ENCODE peak calls at places on chromosomes 7 and 10, in four cellular contexts. One of them, this sample, is unnamed.

GRCh38 chr10:95246582-95247051 is 44.2 kb downstream of the PDLIM1 start:
- DNase-seq in aorta: peak; percentile 82
- DNase-seq in HepG2: peak; percentile 62
- DNase-seq in mucosa of descending colon: peak; percentile 96
- DNase-seq in this sample: peak; percentile 70

GRCh38 chr7:127874951-127875608 is 156.2 kb downstream of the LRRC4 start:
- DNase-seq in aorta: no peak
- DNase-seq in HepG2: no peak
- DNase-seq in mucosa of descending colon: no peak
- DNase-seq in this sample: no peak

GRCh38 chr10:17001297-17001744 is 128.3 kb downstream of the CUBN start:
- DNase-seq in aorta: no peak
- DNase-seq in HepG2: no peak
- DNase-seq in mucosa of descending colon: no peak
- DNase-seq in this sample: no peak

GRCh38 chr7:148304456-148304855 is 286.1 kb upstream of the C7orf33 start:
- DNase-seq in aorta: no peak
- DNase-seq in HepG2: no peak
- DNase-seq in mucosa of descending colon: no peak
- DNase-seq in this sample: no peak

GRCh38 chr10:8389630-8390029 is 335.1 kb downstream of the GATA3 start:
- DNase-seq in aorta: no peak
- DNase-seq in HepG2: no peak
- DNase-seq in mucosa of descending colon: no peak
- DNase-seq in this sample: no peak

GRCh38 chr7:80078159-80078731 is 56.4 kb upstream of the GNAI1 start:
- DNase-seq in aorta: no peak
- DNase-seq in HepG2: no peak
- DNase-seq in mucosa of descending colon: peak; percentile 34
- DNase-seq in this sample: no peak

GRCh38 chr7:108178393-108178792 is 48.2 kb upstream of the LAMB4 start:
- DNase-seq in aorta: no peak
- DNase-seq in HepG2: no peak
- DNase-seq in mucosa of descending colon: peak; percentile 2
- DNase-seq in this sample: no peak

GRCh38 chr7:17830206-17830605 is 110.1 kb downstream of the SNX13 start:
- DNase-seq in aorta: no peak
- DNase-seq in HepG2: no peak
- DNase-seq in mucosa of descending colon: no peak
- DNase-seq in this sample: no peak

GRCh38 chr10:100076750-100077149 is 4.9 kb downstream of the CPN1 start:
- DNase-seq in aorta: no peak
- DNase-seq in HepG2: no peak
- DNase-seq in mucosa of descending colon: no peak
- DNase-seq in this sample: no peak

GRCh38 chr10:33301097-33301789 is 33.2 kb downstream of the NRP1 start:
- DNase-seq in aorta: no peak
- DNase-seq in HepG2: no peak
- DNase-seq in mucosa of descending colon: no peak
- DNase-seq in this sample: no peak

GRCh38 chr7:4683043-4683883 is 1.2 kb downstream of the FOXK1 start:
- DNase-seq in aorta: peak; percentile 82
- DNase-seq in HepG2: no peak
- DNase-seq in mucosa of descending colon: peak; percentile 56
- DNase-seq in this sample: peak; percentile 59

GRCh38 chr10:129704786-129705525 is 237.9 kb downstream of the MGMT start:
- DNase-seq in aorta: no peak
- DNase-seq in HepG2: no peak
- DNase-seq in mucosa of descending colon: no peak
- DNase-seq in this sample: no peak

GRCh38 chr10:23818484-23818883 is 379.6 kb downstream of the OTUD1 start:
- DNase-seq in aorta: no peak
- DNase-seq in HepG2: no peak
- DNase-seq in mucosa of descending colon: no peak
- DNase-seq in this sample: no peak

GRCh38 chr7:108454674-108455523 is 1.3 kb downstream of the NRCAM start:
- DNase-seq in aorta: no peak
- DNase-seq in HepG2: no peak
- DNase-seq in mucosa of descending colon: no peak
- DNase-seq in this sample: no peak

GRCh38 chr7:12074889-12075288 is 136.2 kb upstream of the TMEM106B start:
- DNase-seq in aorta: no peak
- DNase-seq in HepG2: no peak
- DNase-seq in mucosa of descending colon: no peak
- DNase-seq in this sample: no peak

GRCh38 chr10:93600446-93600860 is 582 bp downstream of the RBP4 start:
- DNase-seq in aorta: no peak
- DNase-seq in HepG2: no peak
- DNase-seq in mucosa of descending colon: no peak
- DNase-seq in this sample: peak; percentile 68

GRCh38 chr7:128788446-128789412 is 3.0 kb upstream of the CCDC136 start:
- DNase-seq in aorta: no peak
- DNase-seq in HepG2: no peak
- DNase-seq in mucosa of descending colon: no peak
- DNase-seq in this sample: no peak

GRCh38 chr7:158398750-158399149 is 188.9 kb downstream of the PTPRN2 start:
- DNase-seq in aorta: no peak
- DNase-seq in HepG2: no peak
- DNase-seq in mucosa of descending colon: no peak
- DNase-seq in this sample: no peak

GRCh38 chr7:149753370-149754233 is 19.8 kb downstream of the ZNF467 start:
- DNase-seq in aorta: no peak
- DNase-seq in HepG2: peak; percentile 35
- DNase-seq in mucosa of descending colon: peak; percentile 25
- DNase-seq in this sample: no peak

GRCh38 chr10:92880233-92880861 is 32.0 kb downstream of the EXOC6 start:
- DNase-seq in aorta: no peak
- DNase-seq in HepG2: peak; percentile 54
- DNase-seq in mucosa of descending colon: peak; percentile 60
- DNase-seq in this sample: no peak

GRCh38 chr7:29793507-29793906 is 12.8 kb upstream of the WIPF3 start:
- DNase-seq in aorta: no peak
- DNase-seq in HepG2: no peak
- DNase-seq in mucosa of descending colon: no peak
- DNase-seq in this sample: no peak

GRCh38 chr10:31099664-31100063 is 68.0 kb upstream of the ZNF438 start:
- DNase-seq in aorta: no peak
- DNase-seq in HepG2: peak; percentile 6
- DNase-seq in mucosa of descending colon: peak; percentile 66
- DNase-seq in this sample: no peak

GRCh38 chr7:128361463-128362441 is at the start of gene PRRT4:
- DNase-seq in aorta: peak; percentile 83
- DNase-seq in HepG2: no peak
- DNase-seq in mucosa of descending colon: peak; percentile 21
- DNase-seq in this sample: peak; percentile 54

GRCh38 chr7:87599336-87599735 is 1.3 kb downstream of the ABCB1 start:
- DNase-seq in aorta: no peak
- DNase-seq in HepG2: peak; percentile 77
- DNase-seq in mucosa of descending colon: peak; percentile 61
- DNase-seq in this sample: peak; percentile 54

GRCh38 chr7:99928994-99929729 is at the start of gene GJC3:
- DNase-seq in aorta: peak; percentile 76
- DNase-seq in HepG2: peak; percentile 70
- DNase-seq in mucosa of descending colon: peak; percentile 45
- DNase-seq in this sample: peak; percentile 57

DNA sequence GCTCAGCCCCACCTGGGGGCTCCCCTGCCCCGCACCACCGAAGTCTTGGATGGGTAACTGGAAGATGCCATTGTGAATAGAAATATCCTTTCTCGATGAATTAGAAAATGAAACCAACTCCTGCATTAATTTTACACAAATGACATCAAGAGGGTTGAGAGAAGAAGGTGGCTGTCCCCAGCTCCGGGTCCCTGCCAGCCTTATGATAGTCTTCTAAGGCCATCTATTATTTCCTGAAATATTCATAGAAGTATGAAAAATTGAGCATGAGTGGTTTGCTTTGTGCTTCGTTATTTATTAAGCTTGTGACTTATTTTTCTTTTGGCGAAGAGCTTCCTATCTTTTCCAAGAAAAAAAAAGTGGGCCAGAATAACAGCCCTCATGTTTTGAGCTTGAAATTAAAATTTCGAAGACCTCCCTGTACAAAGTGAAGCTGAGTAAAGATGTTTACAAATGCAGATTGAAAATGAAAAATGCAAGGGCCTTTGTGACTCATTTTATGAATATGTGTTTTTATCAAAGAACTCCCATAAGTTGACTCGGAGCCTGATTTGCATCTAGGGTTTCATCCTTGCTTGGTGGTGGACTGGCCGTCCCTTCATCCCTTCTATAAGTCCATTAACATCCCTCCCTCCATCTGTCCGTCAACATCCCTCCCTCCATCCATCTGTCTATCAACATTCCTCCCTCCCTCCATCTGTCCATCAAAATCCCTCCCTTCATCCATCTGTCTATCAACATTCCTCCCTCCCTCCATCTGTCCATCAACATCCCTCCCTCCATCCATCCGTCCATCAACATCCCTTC is 20.5 kb upstream of the CFAP46 start:
- DNase-seq in aorta: no peak
- DNase-seq in HepG2: no peak
- DNase-seq in mucosa of descending colon: no peak
- DNase-seq in this sample: no peak
- H3K4me1 ChIP-seq in aorta: no peaks in the 10 kb centered on the region
- H3K4me1 ChIP-seq in HepG2: peaks cover 6% of the 10 kb centered on the region
- H3K4me1 ChIP-seq in mucosa of descending colon: peaks cover 5% of the 10 kb centered on the region
- H3K4me1 ChIP-seq in this sample: no peaks in the 10 kb centered on the region

GRCh38 chr10:71077143-71077581 is 135.2 kb upstream of the UNC5B start:
- DNase-seq in aorta: no peak
- DNase-seq in HepG2: no peak
- DNase-seq in mucosa of descending colon: no peak
- DNase-seq in this sample: no peak

GRCh38 chr10:71079761-71080380 is 132.5 kb upstream of the UNC5B start:
- DNase-seq in aorta: no peak
- DNase-seq in HepG2: no peak
- DNase-seq in mucosa of descending colon: no peak
- DNase-seq in this sample: no peak

GRCh38 chr10:71076473-71077142 is 135.8 kb upstream of the UNC5B start:
- DNase-seq in aorta: no peak
- DNase-seq in HepG2: no peak
- DNase-seq in mucosa of descending colon: no peak
- DNase-seq in this sample: no peak

GRCh38 chr10:71077796-71078453 is 134.4 kb upstream of the UNC5B start:
- DNase-seq in aorta: no peak
- DNase-seq in HepG2: no peak
- DNase-seq in mucosa of descending colon: no peak
- DNase-seq in this sample: no peak

GRCh38 chr10:71078454-71079145 is 133.8 kb upstream of the UNC5B start:
- DNase-seq in aorta: no peak
- DNase-seq in HepG2: no peak
- DNase-seq in mucosa of descending colon: no peak
- DNase-seq in this sample: peak; percentile 27
- H3K4me1 ChIP-seq in aorta: no peaks in the 10 kb centered on the region
- H3K4me1 ChIP-seq in HepG2: no peaks in the 10 kb centered on the region
- H3K4me1 ChIP-seq in mucosa of descending colon: no peaks in the 10 kb centered on the region
- H3K4me1 ChIP-seq in this sample: no peaks in the 10 kb centered on the region

GRCh38 chr10:124678566-124679240 is 65.5 kb downstream of the FAM53B start:
- DNase-seq in aorta: no peak
- DNase-seq in HepG2: no peak
- DNase-seq in mucosa of descending colon: no peak
- DNase-seq in this sample: no peak

GRCh38 chr10:124679401-124679800 is 64.8 kb downstream of the FAM53B start:
- DNase-seq in aorta: no peak
- DNase-seq in HepG2: no peak
- DNase-seq in mucosa of descending colon: no peak
- DNase-seq in this sample: peak; percentile 45

GRCh38 chr10:124676416-124677062 is 67.6 kb downstream of the FAM53B start:
- DNase-seq in aorta: no peak
- DNase-seq in HepG2: no peak
- DNase-seq in mucosa of descending colon: no peak
- DNase-seq in this sample: peak; percentile 19

GRCh38 chr10:124677291-124677690 is 66.9 kb downstream of the FAM53B start:
- DNase-seq in aorta: no peak
- DNase-seq in HepG2: no peak
- DNase-seq in mucosa of descending colon: no peak
- DNase-seq in this sample: peak; percentile 49

DNA sequence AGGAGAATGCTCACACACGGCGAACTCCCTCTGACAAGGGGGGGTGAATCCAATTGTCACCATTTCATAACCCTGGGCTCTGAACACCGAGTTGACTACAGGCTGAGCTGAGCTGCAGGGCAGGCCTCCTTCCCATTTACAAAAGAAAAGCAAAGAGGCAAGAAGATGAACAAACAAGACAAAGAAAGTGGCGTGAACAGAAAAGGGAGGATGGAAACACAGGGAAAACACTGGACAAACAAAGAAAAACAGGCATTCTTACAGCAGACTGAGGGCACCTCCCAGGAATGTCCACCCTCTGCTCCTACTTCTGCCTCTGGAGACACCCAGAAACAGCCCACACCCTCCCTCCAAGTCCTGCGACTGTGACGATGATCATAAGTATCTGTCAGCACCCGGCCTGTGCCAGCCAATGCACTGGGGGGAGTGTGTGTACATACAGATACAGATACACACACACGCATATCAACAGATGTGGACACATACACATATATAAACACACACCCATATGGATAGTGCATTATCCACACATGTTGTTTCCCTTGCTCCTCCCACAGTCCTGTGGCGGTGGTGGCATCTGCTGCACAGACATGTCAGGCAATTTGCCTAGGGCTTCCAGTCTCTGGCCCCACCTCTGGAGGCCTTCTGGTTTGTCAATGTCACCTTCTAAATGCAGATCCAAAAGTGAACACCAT is 66.2 kb downstream of the FAM53B start:
- DNase-seq in aorta: no peak
- DNase-seq in HepG2: no peak
- DNase-seq in mucosa of descending colon: no peak
- DNase-seq in this sample: peak; percentile 21
- H3K4me1 ChIP-seq in aorta: no peaks in the 10 kb centered on the region
- H3K4me1 ChIP-seq in HepG2: peaks cover 14% of the 10 kb centered on the region
- H3K4me1 ChIP-seq in mucosa of descending colon: peaks cover 8% of the 10 kb centered on the region
- H3K4me1 ChIP-seq in this sample: no peaks in the 10 kb centered on the region

DNA sequence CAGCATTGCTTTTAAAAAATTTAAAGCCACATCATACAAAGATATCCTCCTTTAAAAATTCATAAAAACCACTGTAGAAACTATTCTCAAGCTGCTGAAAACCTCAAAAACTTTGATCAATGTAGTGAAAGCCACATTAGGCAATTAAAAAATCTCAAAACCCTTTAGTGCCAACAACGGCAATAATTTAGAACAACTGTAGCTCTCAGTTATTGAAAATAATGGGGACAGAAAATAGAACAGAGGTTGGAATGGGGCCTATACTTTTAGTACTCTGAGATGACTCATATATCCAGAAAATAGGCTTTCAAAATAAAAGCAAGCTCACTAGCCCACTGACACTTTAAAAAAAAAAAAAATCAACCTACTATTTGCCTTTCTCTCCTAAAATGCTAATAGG is 87.5 kb downstream of the GSAP start:
- DNase-seq in aorta: no peak
- DNase-seq in HepG2: no peak
- DNase-seq in mucosa of descending colon: no peak
- DNase-seq in this sample: no peak
- H3K4me1 ChIP-seq in aorta: peaks cover 16% of the 10 kb centered on the region
- H3K4me1 ChIP-seq in HepG2: peaks cover 17% of the 10 kb centered on the region
- H3K4me1 ChIP-seq in mucosa of descending colon: no peaks in the 10 kb centered on the region
- H3K4me1 ChIP-seq in this sample: peaks cover 7% of the 10 kb centered on the region

GRCh38 chr10:123147635-123148413 is at the start of gene HMX2:
- DNase-seq in aorta: peak; percentile 74
- DNase-seq in HepG2: peak; percentile 17
- DNase-seq in mucosa of descending colon: no peak
- DNase-seq in this sample: no peak
- H3K4me1 ChIP-seq in aorta: no peaks in the 10 kb centered on the region
- H3K4me1 ChIP-seq in HepG2: peaks cover 44% of the 10 kb centered on the region
- H3K4me1 ChIP-seq in mucosa of descending colon: peaks cover 35% of the 10 kb centered on the region
- H3K4me1 ChIP-seq in this sample: no peaks in the 10 kb centered on the region

This sample was measured in right lobe of liver.